ENCODE peak calls at places on chromosomes 16 and 17, in ten cellular contexts. O, J, V, T, D, Q, E, U, H and P are unnamed samples.

GRCh38 chr17:77476920-77477805 is 336.4 kb downstream of the SEC14L1 start:
- DNase-seq in D (no peak), O (no peak), J (peak), H (no peak), U (no peak), T (peak), Q (no peak), E (peak), V (peak), P (peak)

GRCh38 chr17:46046957-46047356 is 47.9 kb downstream of the STH start:
- DNase-seq in U (no peak), V (no peak), D (no peak), O (no peak), E (no peak), H (no peak), J (no peak), T (no peak), Q (no peak), P (no peak)

GRCh38 chr16:17346774-17347569 is 123.8 kb downstream of the XYLT1 start:
- DNase-seq in D (no peak), U (no peak), J (no peak), O (peak), V (no peak), T (no peak), Q (no peak), E (no peak), H (no peak), P (no peak)

GRCh38 chr16:84854759-84855158 is 35.0 kb downstream of the CRISPLD2 start:
- DNase-seq in Q (no peak), O (no peak), E (no peak), H (no peak), V (no peak), D (no peak), U (no peak), T (no peak), J (no peak), P (no peak)

GRCh38 chr16:49455991-49456745 is 82.6 kb downstream of the C16orf78 start:
- DNase-seq in D (no peak), O (no peak), H (no peak), J (no peak), T (peak), E (peak), Q (no peak), U (peak), V (no peak), P (no peak)

GRCh38 chr17:40820228-40820838 is 2.1 kb downstream of the KRT10 start:
- DNase-seq in T (no peak), D (no peak), Q (no peak), H (no peak), J (no peak), U (no peak), E (no peak), O (no peak), V (no peak), P (no peak)

GRCh38 chr16:66365588-66365987 is 903 bp upstream of the CDH5 start:
- DNase-seq in T (no peak), U (no peak), Q (peak), D (no peak), E (no peak), V (no peak), O (no peak), J (no peak), H (no peak), P (peak)

GRCh38 chr16:30761928-30762902 is at the start of the genes CFAP119 and RNF40:
- DNase-seq in T (peak), O (peak), J (peak), E (peak), Q (peak), H (peak), U (peak), D (peak), V (peak), P (peak)

GRCh38 chr17:42405963-42406495 is 17.0 kb downstream of the CAVIN1 start:
- DNase-seq in O (peak), V (peak), D (no peak), Q (peak), T (peak), U (peak), J (peak), E (peak), H (no peak), P (no peak)

GRCh38 chr17:980406-981291 is 1.1 kb upstream of the NXN start:
- DNase-seq in J (peak), H (peak), D (no peak), V (peak), E (peak), Q (peak), U (peak), O (peak), T (peak), P (peak)

GRCh38 chr17:979539-980405 is at the start of gene NXN:
- DNase-seq in J (peak), V (peak), O (peak), T (peak), U (peak), D (no peak), H (peak), Q (peak), E (peak), P (peak)

GRCh38 chr17:978110-979093 is 1.2 kb downstream of the NXN start:
- DNase-seq in T (no peak), O (peak), U (no peak), D (no peak), Q (no peak), E (peak), H (no peak), V (peak), J (peak), P (peak)

GRCh38 chr17:979211-979538 is 401 bp downstream of the NXN start:
- DNase-seq in T (no peak), H (no peak), V (no peak), D (no peak), U (no peak), J (no peak), E (peak), O (no peak), Q (no peak), P (no peak)

GRCh38 chr17:981292-981658 is 1.7 kb upstream of the NXN start:
- DNase-seq in O (no peak), Q (no peak), H (no peak), D (no peak), E (no peak), T (no peak), V (no peak), U (no peak), J (no peak), P (no peak)
- TF ChIP-seq CTCF in O (no peak), Q (no peak), H (no peak), D (no peak), E (no peak), T (no peak), V (peak), U (no peak), J (no peak), P (no peak)

GRCh38 chr17:48149174-48150106 is 41.9 kb downstream of the SNX11 start:
- DNase-seq in J (peak), E (no peak), V (no peak), U (no peak), T (no peak), O (no peak), Q (peak), D (no peak), H (no peak), P (no peak)

GRCh38 chr17:48155889-48156670 is 48.5 kb downstream of the SNX11 start:
- DNase-seq in Q (no peak), E (no peak), U (no peak), J (no peak), H (no peak), O (no peak), T (no peak), D (no peak), V (no peak), P (no peak)

GRCh38 chr17:48150107-48150463 is 42.5 kb downstream of the SNX11 start:
- DNase-seq in U (no peak), D (no peak), Q (no peak), H (no peak), O (no peak), J (no peak), E (no peak), T (no peak), V (no peak), P (no peak)

GRCh38 chr17:48150602-48151001 is 43.0 kb downstream of the SNX11 start:
- DNase-seq in E (no peak), O (no peak), U (no peak), Q (no peak), T (no peak), V (no peak), D (no peak), H (no peak), J (no peak), P (no peak)

GRCh38 chr17:48153711-48154642 is 46.4 kb downstream of the SNX11 start:
- DNase-seq in E (no peak), J (peak), T (no peak), U (no peak), Q (peak), H (no peak), O (peak), D (no peak), V (no peak), P (peak)
- TF ChIP-seq CTCF in E (no peak), J (peak), T (peak), U (no peak), Q (peak), H (peak), O (peak), D (no peak), V (peak), P (peak)

GRCh38 chr16:24993722-24994686 is 21.2 kb downstream of the ARHGAP17 start:
- DNase-seq in V (peak), J (no peak), T (peak), D (no peak), Q (peak), H (no peak), O (no peak), E (no peak), U (no peak), P (peak)

GRCh38 chr16:24995033-24995432 is 20.1 kb downstream of the ARHGAP17 start:
- DNase-seq in T (no peak), U (no peak), E (no peak), V (no peak), Q (no peak), J (no peak), H (no peak), O (no peak), D (no peak), P (no peak)

GRCh38 chr16:24996301-24996700 is 18.9 kb downstream of the ARHGAP17 start:
- DNase-seq in Q (no peak), V (no peak), O (no peak), E (no peak), T (no peak), H (no peak), J (no peak), U (no peak), D (no peak), P (no peak)

GRCh38 chr16:24996731-24997130 is 18.4 kb downstream of the ARHGAP17 start:
- DNase-seq in U (no peak), Q (no peak), D (no peak), O (no peak), V (no peak), J (no peak), E (no peak), T (no peak), H (no peak), P (no peak)

DNA sequence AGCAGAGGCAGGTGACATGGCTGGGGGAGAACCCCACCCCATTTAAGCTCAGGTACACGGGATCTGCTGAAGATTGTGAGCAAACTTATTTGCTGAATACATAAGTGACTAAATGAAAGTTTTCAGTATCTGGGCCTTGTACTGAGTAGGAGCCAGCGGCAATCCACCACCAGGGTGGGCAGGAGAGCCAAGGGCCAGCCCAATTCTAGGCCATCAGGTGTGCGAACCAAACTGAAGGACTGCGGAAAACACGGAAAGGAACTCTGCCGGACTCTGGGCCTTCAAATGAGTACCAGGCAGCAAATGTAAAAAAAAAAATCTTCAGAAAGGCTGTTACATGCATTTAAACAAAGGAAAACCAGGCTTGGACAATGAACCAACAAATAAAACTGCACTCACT is 19.7 kb downstream of the ARHGAP17 start:
- DNase-seq in E (no peak), T (no peak), D (no peak), V (no peak), J (no peak), H (no peak), Q (peak), O (no peak), U (no peak), P (no peak)
- TF ChIP-seq CTCF in E (no peak), T (no peak), D (no peak), V (peak), J (no peak), H (no peak), Q (no peak), O (peak), U (no peak), P (peak)

DNA sequence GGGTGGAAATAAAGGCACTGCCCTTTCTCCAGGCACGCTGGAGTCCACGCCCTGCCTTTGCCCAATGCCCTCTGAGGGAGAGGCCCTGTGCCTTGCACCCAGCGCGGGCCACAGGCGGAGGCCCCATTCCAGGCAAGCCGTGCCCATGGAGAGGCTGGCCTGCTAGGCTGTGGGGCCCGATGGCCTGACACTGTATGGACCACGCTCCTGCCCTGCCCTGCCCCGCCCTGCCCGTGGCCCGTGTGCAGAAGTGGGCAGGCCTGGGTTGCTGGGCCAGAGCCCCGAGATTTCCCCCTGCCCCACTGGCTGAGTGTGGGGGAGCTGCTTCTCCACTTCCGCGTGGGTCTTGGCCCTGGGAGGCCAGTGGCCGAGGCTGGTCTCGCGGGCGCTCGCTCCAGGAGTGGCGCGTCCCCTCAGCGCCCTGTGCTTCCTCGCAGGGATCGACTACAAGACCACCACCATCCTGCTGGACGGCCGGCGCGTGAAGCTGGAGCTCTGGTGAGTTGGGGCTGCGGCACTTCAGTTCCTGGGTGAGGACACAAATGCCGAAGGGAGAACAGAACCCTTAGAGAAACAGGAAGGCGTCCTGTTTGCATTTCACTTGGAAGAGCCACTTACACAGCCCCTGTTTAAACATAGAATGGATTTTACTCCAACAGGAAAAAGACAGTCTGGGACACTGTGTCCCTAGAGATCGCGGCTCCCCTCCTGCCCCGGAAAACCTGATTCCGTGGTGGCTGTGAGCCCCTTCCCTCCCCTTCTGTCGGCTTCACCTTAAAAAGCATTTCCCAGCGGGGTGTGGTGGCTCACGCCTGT is 13.8 kb upstream of the WFIKKN1 start:
- DNase-seq in O (no peak), U (no peak), Q (no peak), D (no peak), H (no peak), E (peak), V (no peak), J (no peak), T (no peak), P (no peak)
- TF ChIP-seq CTCF in O (no peak), U (no peak), Q (no peak), D (no peak), H (no peak), E (no peak), V (no peak), J (no peak), T (no peak), P (no peak)

GRCh38 chr16:72836985-72837384 is 210.9 kb downstream of the ZFHX3 start:
- DNase-seq in Q (peak), D (no peak), V (no peak), U (no peak), T (no peak), H (no peak), E (no peak), J (no peak), O (no peak), P (no peak)
- TF ChIP-seq CTCF in Q (no peak), D (no peak), V (peak), U (no peak), T (no peak), H (no peak), E (no peak), J (no peak), O (no peak), P (peak)

DNA sequence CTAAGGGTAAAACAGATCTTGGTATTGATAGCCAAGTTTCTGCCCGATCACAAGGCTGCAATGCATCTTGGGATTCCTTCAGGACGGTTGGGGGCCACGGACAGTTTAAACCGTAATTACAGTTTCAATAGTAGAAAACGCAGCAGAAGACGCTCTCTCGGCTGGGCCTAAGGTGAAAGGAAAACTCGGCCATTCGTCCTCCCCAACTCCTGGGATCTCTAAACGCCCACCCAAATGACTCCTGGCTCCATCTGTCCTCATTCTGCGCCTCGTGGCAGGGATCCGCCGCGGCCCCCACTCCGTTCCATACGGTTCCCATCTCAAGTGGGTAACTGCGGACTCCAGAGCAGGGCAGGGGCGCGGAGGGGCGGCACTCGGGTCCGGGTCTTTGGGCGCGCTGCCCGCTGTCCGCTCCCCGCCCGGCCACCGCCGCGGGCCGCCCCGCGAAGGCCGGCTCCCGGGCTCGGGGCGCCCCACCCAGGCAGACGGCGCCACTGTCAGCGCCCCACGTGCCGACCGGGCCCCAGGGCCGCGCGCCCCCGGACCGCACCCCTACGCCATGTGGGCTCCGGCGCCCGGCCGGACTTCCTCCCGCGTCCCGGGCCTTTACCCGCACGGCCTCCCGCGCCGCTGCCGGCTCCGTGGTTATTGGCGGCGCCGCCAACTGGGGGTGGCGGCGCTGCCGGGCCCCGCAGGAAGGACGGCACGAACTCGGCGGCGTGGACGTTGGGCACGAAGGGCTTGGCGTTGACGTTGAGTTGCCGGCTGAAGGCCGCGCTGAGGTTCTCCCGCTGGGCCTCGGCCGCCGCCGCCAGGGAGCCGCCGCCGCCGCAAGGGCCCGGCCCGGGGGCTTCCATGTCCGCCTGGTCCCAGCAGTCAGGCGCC is 755 bp downstream of the GSPT1 start:
- DNase-seq in V (peak), J (peak), E (peak), U (no peak), H (no peak), O (peak), D (no peak), T (peak), Q (peak), P (peak)
- TF ChIP-seq CTCF in V (no peak), J (no peak), E (no peak), U (no peak), H (no peak), O (no peak), D (no peak), T (no peak), Q (no peak), P (no peak)

DNA sequence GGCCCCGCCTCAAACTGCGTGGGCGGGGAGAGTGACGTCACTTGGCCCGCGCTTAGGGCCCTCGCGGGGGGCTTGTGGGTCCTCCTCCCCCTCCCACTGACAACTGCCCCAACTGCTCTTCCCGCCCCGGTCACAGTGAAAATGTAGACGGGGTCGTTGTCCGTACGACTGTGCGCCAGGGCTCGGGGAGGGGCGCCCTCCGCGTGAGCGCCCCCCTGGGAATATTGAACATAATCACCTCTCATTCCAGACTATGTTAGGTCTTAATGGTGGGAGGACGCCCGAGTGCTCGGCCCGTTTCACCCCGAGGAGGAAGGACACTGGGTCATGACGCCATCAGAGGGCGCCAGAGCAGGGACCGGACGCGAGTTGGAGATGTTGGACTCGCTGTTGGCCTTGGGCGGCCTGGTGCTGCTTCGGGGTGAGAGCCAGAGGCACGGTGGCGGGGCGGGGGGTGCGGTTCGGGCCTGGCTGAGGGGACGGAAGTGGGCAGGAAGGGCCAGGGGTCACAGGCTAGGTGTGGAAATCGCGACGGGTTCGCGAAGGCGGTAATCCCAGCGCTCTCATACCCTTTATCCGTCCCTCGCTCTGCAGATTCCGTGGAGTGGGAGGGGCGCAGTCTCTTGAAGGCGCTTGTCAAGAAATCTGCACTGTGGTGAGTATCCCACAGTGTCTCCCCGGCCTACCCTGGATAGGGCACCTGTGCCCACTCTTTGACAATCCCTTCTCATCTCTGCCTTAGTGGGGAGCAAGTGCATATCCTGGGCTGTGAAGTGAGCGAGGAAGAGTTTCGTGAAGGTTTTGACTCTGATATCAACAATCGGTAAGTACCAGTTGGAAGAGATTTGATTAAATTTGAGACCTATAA is at the start of gene ELP5:
- DNase-seq in T (peak), Q (peak), D (no peak), J (peak), H (peak), V (peak), O (peak), U (peak), E (peak), P (peak)
- TF ChIP-seq CTCF in T (peak), Q (peak), D (no peak), J (peak), H (no peak), V (peak), O (peak), U (no peak), E (no peak), P (peak)